ENCODE peak calls at places on chromosomes 5 and 9, in nine cellular contexts. D is GM13977; M is AG04450; P is fibroblast of the aortic adventitia; C is SJSA1; Z is activated CD4-positive, alpha-beta T cell treated with anti-CD3 and anti-CD28 coated beads, Interleukin-2, amount 10 ng/mL, durations not matched to agents 24 days and 14 days; W is Right ventricle myocardium superior; T is uterus; G is LoVo. U is an unnamed sample.
A peak's percentile ranks its signal among the peaks of the same experiment; 100 is the strongest.

GRCh38 chr5:37310360-37310759 is 60.5 kb downstream of the NUP155 start:
- DNase-seq in M (no peak), G (no peak), W (no peak), C (no peak), T (no peak), D (no peak), Z (no peak), P (no peak), U (no peak)

GRCh38 chr5:12934722-12935121 is 1009.8 kb downstream of the DNAH5 start:
- DNase-seq in W (no peak), Z (no peak), M (no peak), C (no peak), D (no peak), T (no peak), P (no peak), G (peak; percentile 17), U (no peak)

GRCh38 chr5:81789033-81789432 is 38.1 kb upstream of the SSBP2 start:
- DNase-seq in M (no peak), D (no peak), T (no peak), W (no peak), P (no peak), Z (peak; percentile 34), G (no peak), C (no peak), U (no peak)

GRCh38 chr9:133955821-133956411 is 36.2 kb downstream of the VAV2 start:
- DNase-seq in T (no peak), C (no peak), W (peak; percentile 39), Z (peak; percentile 63), D (peak; percentile 84), M (no peak), G (no peak), P (peak; percentile 15), U (no peak)

GRCh38 chr5:118111956-118112355 is 876.4 kb downstream of the DTWD2 start:
- DNase-seq in W (no peak), D (no peak), C (no peak), P (no peak), G (no peak), M (no peak), Z (no peak), T (no peak), U (no peak)

GRCh38 chr5:96629774-96630173 is 32.4 kb upstream of the CAST start:
- DNase-seq in G (no peak), W (no peak), Z (no peak), C (peak; percentile 65), T (no peak), D (no peak), P (peak; percentile 84), M (no peak), U (no peak)

GRCh38 chr5:92956886-92957285 is 624.1 kb downstream of the NR2F1-AS1 start:
- DNase-seq in W (no peak), Z (no peak), G (no peak), C (no peak), M (no peak), P (no peak), D (no peak), T (no peak), U (no peak)

GRCh38 chr9:100150209-100150608 is 51.2 kb downstream of the INVS start:
- DNase-seq in W (no peak), Z (no peak), D (no peak), P (peak; percentile 34), G (no peak), T (no peak), M (no peak), C (no peak), U (no peak)

GRCh38 chr5:72624641-72625236 is 117.5 kb upstream of the ZNF366 start:
- DNase-seq in Z (no peak), T (no peak), G (no peak), D (no peak), M (no peak), P (peak; percentile 48), C (peak; percentile 71), W (no peak), U (peak; percentile 7)

GRCh38 chr5:172740483-172741205 is 30.4 kb downstream of the DUSP1 start:
- DNase-seq in P (peak; percentile 87), M (peak; percentile 81), C (peak; percentile 93), Z (no peak), T (peak; percentile 71), D (no peak), W (peak; percentile 85), G (no peak), U (peak; percentile 83)

GRCh38 chr5:115810776-115811175 is 5.7 kb downstream of the CDO1 start:
- DNase-seq in W (no peak), D (no peak), G (no peak), P (peak; percentile 86), T (no peak), C (no peak), Z (no peak), M (no peak), U (no peak)

GRCh38 chr9:80622508-80622907 is 1050.7 kb downstream of the TLE4 start:
- DNase-seq in G (no peak), P (no peak), Z (no peak), D (no peak), T (no peak), C (no peak), M (no peak), W (no peak), U (no peak)

GRCh38 chr5:142248853-142249462 is 75.9 kb downstream of the SPRY4 start:
- DNase-seq in D (no peak), M (no peak), T (no peak), W (peak; percentile 79), C (peak; percentile 82), Z (no peak), G (no peak), P (peak; percentile 46), U (peak; percentile 31)

GRCh38 chr5:145449794-145450193 is 385.3 kb downstream of the PRELID2 start:
- DNase-seq in P (peak; percentile 24), D (no peak), G (no peak), M (no peak), W (no peak), C (no peak), Z (no peak), T (no peak), U (no peak)

GRCh38 chr9:129111762-129112151 is 542 bp downstream of the PTPA start:
- DNase-seq in W (peak; percentile 56), Z (peak; percentile 78), T (peak; percentile 45), G (no peak), C (no peak), M (no peak), D (peak; percentile 67), P (peak; percentile 52), U (no peak)

GRCh38 chr5:79962580-79963222 is 28.4 kb downstream of the MTX3 start:
- DNase-seq in T (no peak), D (no peak), Z (peak; percentile 67), M (no peak), C (no peak), G (no peak), W (no peak), P (no peak), U (no peak)

U was measured in heart right ventricle.